ENCODE peak calls at places on chromosomes 4 and X, in ten cellular contexts. F is activated CD4-positive, alpha-beta T cell treated with anti-CD3 and anti-CD28 coated beads for 24 hours; P is amniotic epithelial cell; T is AG09319; S is NCI-H524 treated with DMSO at 0.1 percent for 48 hours; W is anterior cingulate cortex; Q is adrenal gland; Y is NCI-H460; N is heart left ventricle; G is endothelial cell. X is an unnamed sample.

GRCh38 chrX:101450951-101451350 is 34.3 kb upstream of the ARMCX4 start:
- DNase-seq in P (peak; percentile 91), Q (peak; percentile 11), W (no peak), N (peak; percentile 37), G (no peak), F (no peak), T (no peak), S (no peak), Y (no peak), X (no peak)

GRCh38 chrX:120732461-120732860 is 102.6 kb upstream of the C1GALT1C1 start:
- DNase-seq in G (no peak), Y (no peak), P (no peak), S (no peak), T (no peak), N (no peak), F (no peak), W (no peak), Q (no peak), X (no peak)

GRCh38 chr4:37415845-37416369 is 171.4 kb downstream of the NWD2 start:
- DNase-seq in W (no peak), S (no peak), Y (no peak), G (no peak), F (no peak), P (no peak), Q (no peak), T (no peak), N (no peak), X (no peak)

GRCh38 chr4:73704314-73705055 is 35.9 kb upstream of the CXCL8 start:
- DNase-seq in Q (peak; percentile 92), F (no peak), G (no peak), T (peak; percentile 98), Y (peak; percentile 98), S (no peak), W (peak; percentile 37), N (peak; percentile 64), P (peak; percentile 100), X (peak; percentile 76)

GRCh38 chr4:103008875-103009729 is 10.4 kb downstream of the SLC9B1 start:
- DNase-seq in W (no peak), F (no peak), Q (peak; percentile 40), P (peak; percentile 74), G (peak; percentile 26), Y (peak; percentile 54), N (no peak), S (no peak), T (peak; percentile 35), X (no peak)

GRCh38 chr4:106019771-106020170 is 124.5 kb downstream of the NPNT start:
- DNase-seq in W (no peak), G (no peak), N (no peak), S (no peak), F (no peak), Y (no peak), P (peak; percentile 75), Q (no peak), T (no peak), X (no peak)

GRCh38 chrX:45859407-45859806 is 658.7 kb upstream of the DIPK2B start:
- DNase-seq in Y (no peak), P (no peak), W (no peak), N (no peak), T (no peak), S (no peak), G (no peak), F (no peak), Q (no peak), X (no peak)

GRCh38 chrX:82945332-82945731 is 562.8 kb upstream of the POU3F4 start:
- DNase-seq in Y (no peak), T (no peak), W (no peak), Q (no peak), S (no peak), G (no peak), P (no peak), F (no peak), N (no peak), X (no peak)

GRCh38 chrX:150347471-150347870 is 15.6 kb upstream of the MAMLD1 start:
- DNase-seq in G (no peak), F (no peak), Y (no peak), T (no peak), N (no peak), P (no peak), Q (no peak), W (no peak), S (no peak), X (no peak)

GRCh38 chr4:1670279-1670678 is 13.8 kb downstream of the FAM53A start:
- DNase-seq in N (no peak), Q (no peak), F (no peak), Y (no peak), G (no peak), P (no peak), T (no peak), S (no peak), W (no peak), X (no peak)